ENCODE peak calls at places on chromosomes 6 and 20, in eight cellular contexts. Y is BJ, V is GM12878, T is A549, M is AG10803, O is pancreas, G is esophagus muscularis mucosa, W is tibial artery. P is an unnamed sample.

GRCh38 chr20:31484001-31484400 is 8.9 kb downstream of the REM1 start:
- DNase-seq in Y (no peak), V (no peak), T (no peak), M (no peak), O (no peak), G (no peak), W (no peak), P (no peak)

GRCh38 chr6:180295-180694 is 112.0 kb upstream of the DUSP22 start:
- DNase-seq in Y (no peak), V (no peak), T (no peak), M (no peak), O (no peak), G (no peak), W (no peak), P (no peak)

GRCh38 chr6:141472123-141472522 is 660.6 kb upstream of the GJE1 start:
- DNase-seq in Y (no peak), V (no peak), T (no peak), M (no peak), O (no peak), G (no peak), W (no peak), P (no peak)

GRCh38 chr6:119073307-119074051 is 5.0 kb downstream of the FAM184A start:
- DNase-seq in Y (no peak), V (no peak), T (no peak), M (no peak), O (no peak), G (peak; percentile 60), W (no peak), P (no peak)

GRCh38 chr20:48638546-48638945 is 189.3 kb downstream of the PREX1 start:
- DNase-seq in Y (no peak), V (no peak), T (no peak), M (peak; percentile 44), O (no peak), G (no peak), W (no peak), P (peak; percentile 29)

GRCh38 chr6:18289283-18289682 is 25.0 kb upstream of the DEK start:
- DNase-seq in Y (no peak), V (no peak), T (no peak), M (no peak), O (no peak), G (no peak), W (no peak), P (no peak)

GRCh38 chr20:63333241-63333836 is 27.8 kb downstream of the CHRNA4 start:
- DNase-seq in Y (no peak), V (no peak), T (no peak), M (no peak), O (no peak), G (no peak), W (no peak), P (no peak)

GRCh38 chr20:8431538-8432434 is 299.7 kb downstream of the PLCB1 start:
- DNase-seq in Y (no peak), V (no peak), T (no peak), M (no peak), O (peak; percentile 22), G (no peak), W (no peak), P (no peak)

GRCh38 chr6:78867020-78867369 is 356 bp upstream of the IRAK1BP1 start:
- DNase-seq in Y (no peak), V (no peak), T (peak; percentile 21), M (no peak), O (no peak), G (no peak), W (peak; percentile 22), P (no peak)

GRCh38 chr6:78863576-78863975 is 3.8 kb upstream of the IRAK1BP1 start:
- DNase-seq in Y (no peak), V (no peak), T (no peak), M (no peak), O (no peak), G (no peak), W (no peak), P (no peak)

GRCh38 chr6:78864957-78865356 is 2.4 kb upstream of the IRAK1BP1 start:
- DNase-seq in Y (no peak), V (no peak), T (no peak), M (no peak), O (no peak), G (no peak), W (no peak), P (no peak)

GRCh38 chr6:78868124-78868523 is 773 bp downstream of the IRAK1BP1 start:
- DNase-seq in Y (no peak), V (no peak), T (no peak), M (peak; percentile 1), O (no peak), G (no peak), W (no peak), P (no peak)

DNA sequence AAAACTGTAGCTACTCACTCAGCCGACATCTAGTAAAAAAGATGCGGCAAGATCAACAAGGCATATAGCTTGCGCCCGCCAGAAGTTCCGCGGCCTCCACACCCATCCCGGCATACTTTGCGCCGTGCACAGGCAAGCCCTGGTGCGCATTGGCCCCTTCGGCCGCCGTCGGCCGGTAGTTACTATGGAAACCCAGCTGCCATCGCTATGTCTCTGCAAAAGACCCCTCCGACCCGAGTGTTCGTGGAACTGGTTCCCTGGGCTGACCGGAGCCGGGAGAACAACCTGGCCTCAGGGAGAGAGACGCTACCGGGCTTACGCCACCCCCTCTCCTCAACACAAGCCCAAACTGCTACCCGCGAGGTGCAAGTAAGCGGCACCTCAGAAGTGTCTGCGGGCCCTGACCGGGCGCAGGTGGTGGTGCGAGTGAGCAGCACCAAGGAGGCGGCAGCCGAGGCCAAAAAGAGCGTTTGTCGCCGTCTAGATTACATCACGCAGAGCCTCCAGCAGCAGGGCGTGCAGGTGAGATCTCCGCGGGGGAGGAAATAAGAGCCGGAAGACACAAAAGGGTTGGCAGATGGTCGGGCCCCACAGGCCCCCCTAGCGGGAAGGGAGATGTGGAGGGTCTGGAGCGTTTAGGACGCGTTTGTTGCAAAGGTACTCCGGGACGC is at the start of gene IRAK1BP1:
- DNase-seq in Y (peak; percentile 29), V (peak; percentile 49), T (peak; percentile 61), M (peak; percentile 70), O (peak; percentile 87), G (peak; percentile 93), W (peak; percentile 67), P (peak; percentile 32)
- TF ChIP-seq CTCF in Y (peak; percentile 18), V (no peak), T (no peak), M (peak; percentile 14), O (no peak), G (no peak), W (no peak), P (peak; percentile 40)

GRCh38 chr20:38029453-38029852 is 3.8 kb downstream of the TTI1 start:
- DNase-seq in Y (no peak), V (no peak), T (no peak), M (no peak), O (no peak), G (no peak), W (no peak), P (no peak)

GRCh38 chr20:38032585-38033329 is 499 bp downstream of the TTI1 start:
- DNase-seq in Y (no peak), V (no peak), T (no peak), M (no peak), O (no peak), G (no peak), W (no peak), P (no peak)

GRCh38 chr20:38033330-38034107 is at the start of the genes RPRD1B and TTI1:
- DNase-seq in Y (no peak), V (peak; percentile 65), T (peak; percentile 80), M (peak; percentile 76), O (peak; percentile 90), G (peak; percentile 98), W (peak; percentile 88), P (peak; percentile 70)

GRCh38 chr20:38034108-38034649 is 633 bp downstream of the RPRD1B start:
- DNase-seq in Y (no peak), V (no peak), T (no peak), M (no peak), O (no peak), G (no peak), W (no peak), P (no peak)

DNA sequence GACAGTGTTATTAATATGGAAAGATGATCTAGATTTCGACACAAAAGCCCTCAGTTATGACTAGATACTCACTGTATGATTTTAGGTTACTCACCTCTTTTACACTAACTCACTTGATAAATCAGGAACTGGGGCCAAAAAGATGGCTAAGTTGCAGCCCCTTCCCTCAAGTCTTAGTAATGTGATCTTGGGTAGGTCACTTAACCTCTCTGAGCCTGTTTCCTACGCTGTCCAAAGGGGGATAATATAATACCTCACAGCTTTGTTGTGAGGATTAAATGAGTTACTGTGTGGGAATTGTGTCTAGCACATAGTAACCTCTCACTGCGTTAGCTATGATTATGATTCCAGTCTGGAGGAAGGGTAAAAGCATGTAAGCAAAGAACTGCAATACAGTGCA is 1.3 kb downstream of the TTI1 start:
- DNase-seq in Y (no peak), V (no peak), T (no peak), M (no peak), O (no peak), G (no peak), W (no peak), P (no peak)
- H3K4me3 ChIP-seq in Y (no peak overlapping the region), V (peak overlapping the region; percentile 91), T (peak overlapping the region; percentile 88), M (no peak overlapping the region), O (peak overlapping the region; percentile 96), G (no peak overlapping the region), W (no peak overlapping the region), P (no peak overlapping the region)

DNA sequence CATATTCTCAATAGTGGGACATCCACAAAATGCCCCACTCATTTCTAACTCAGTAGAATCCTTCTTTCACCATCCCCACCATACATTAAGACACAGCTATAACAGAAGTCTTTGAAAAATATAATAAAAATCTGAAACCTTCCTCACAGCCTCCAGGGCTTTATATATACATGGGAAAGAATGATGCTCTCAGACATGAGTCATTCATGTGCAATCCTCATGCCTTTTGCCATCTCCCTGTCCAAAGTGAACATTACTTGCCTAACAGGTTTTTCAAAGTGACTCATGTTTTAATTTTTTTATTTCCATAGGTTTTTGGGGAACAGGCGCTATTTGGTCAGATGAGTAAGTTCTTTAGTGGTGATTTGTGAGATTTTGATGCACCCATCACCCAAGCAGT is 162.7 kb downstream of the RALGAPA2 start:
- DNase-seq in Y (peak; percentile 23), V (no peak), T (no peak), M (peak; percentile 64), O (no peak), G (no peak), W (no peak), P (no peak)
- TF ChIP-seq CTCF in Y (no peak), V (no peak), T (no peak), M (no peak), O (no peak), G (no peak), W (no peak), P (no peak)

GRCh38 chr6:75493400-75494064 is at the start of gene FILIP1:
- DNase-seq in Y (no peak), V (no peak), T (no peak), M (peak; percentile 14), O (peak; percentile 69), G (no peak), W (peak; percentile 81), P (no peak)

GRCh38 chr6:75491302-75491701 is 2.3 kb downstream of the FILIP1 start:
- DNase-seq in Y (no peak), V (no peak), T (no peak), M (no peak), O (no peak), G (no peak), W (no peak), P (no peak)

GRCh38 chr6:75492769-75493168 is 831 bp downstream of the FILIP1 start:
- DNase-seq in Y (no peak), V (peak; percentile 61), T (no peak), M (no peak), O (no peak), G (no peak), W (no peak), P (no peak)

GRCh38 chr6:75498862-75499261 is 5.3 kb upstream of the FILIP1 start:
- DNase-seq in Y (no peak), V (no peak), T (no peak), M (no peak), O (no peak), G (no peak), W (no peak), P (no peak)

DNA sequence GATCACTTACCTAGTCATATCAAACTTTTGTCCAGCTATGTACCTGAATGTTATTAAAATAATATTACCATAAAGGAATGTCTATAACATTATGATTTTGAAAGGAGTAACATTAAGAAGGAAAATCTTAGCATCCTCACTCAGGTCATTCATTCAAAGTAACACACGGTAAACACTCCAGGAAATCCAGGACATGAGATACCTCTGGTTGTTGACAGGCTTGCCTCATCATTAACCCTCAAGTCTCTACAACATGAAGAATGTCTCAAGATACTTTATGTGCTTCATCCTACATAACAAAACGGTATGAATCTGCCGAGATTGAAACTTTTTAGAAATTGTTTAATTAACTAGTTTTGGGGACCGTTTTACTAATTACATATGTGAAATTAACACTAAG is 690 bp upstream of the FILIP1 start:
- DNase-seq in Y (no peak), V (no peak), T (no peak), M (no peak), O (no peak), G (no peak), W (no peak), P (no peak)
- H3K4me3 ChIP-seq in Y (no peak overlapping the region), V (no peak overlapping the region), T (peak overlapping the region; percentile 43), M (no peak overlapping the region), O (peak overlapping the region; percentile 18), G (peak overlapping the region; percentile 55), W (peak overlapping the region; percentile 55), P (no peak overlapping the region)